ENCODE peak calls at places on chromosomes 3 and 15, in ten cellular contexts. J is ovary, M is lung, B is PC-3, C is IMR-90, O is cardiac muscle cell, W is tibial artery, H is endothelial cell of umbilical vein, L is spleen, X is brain microvascular endothelial cell. G is an unnamed sample. For H3K36me3, the result is how much of the 10 kb centered on the place peaks cover.

GRCh38 chr15:38254065-38254883 is 1.6 kb downstream of the SPRED1 start:
- DNase-seq in H (peak), B (peak), O (peak), C (peak), M (peak), J (peak), W (peak), L (peak), X (peak), G (peak)

GRCh38 chr3:64357481-64357880 is 132.2 kb upstream of the PRICKLE2 start:
- DNase-seq in W (no peak), B (no peak), M (no peak), L (no peak), X (no peak), O (no peak), H (no peak), C (no peak), J (no peak), G (no peak)

GRCh38 chr3:24496529-24497482 is 2.2 kb upstream of the THRB start:
- DNase-seq in H (peak), M (peak), L (peak), X (peak), J (peak), B (peak), C (peak), W (peak), O (peak), G (peak)

GRCh38 chr3:184419171-184419570 is 39.3 kb downstream of the CHRD start:
- DNase-seq in B (no peak), M (no peak), L (no peak), W (peak), O (no peak), H (no peak), C (no peak), X (no peak), J (no peak), G (no peak)

GRCh38 chr3:24641628-24642027 is 147.0 kb upstream of the THRB start:
- DNase-seq in M (no peak), O (no peak), L (no peak), H (peak), X (no peak), J (no peak), W (no peak), C (no peak), B (peak), G (no peak)

GRCh38 chr3:151538706-151539403 is 78.0 kb upstream of the IGSF10 start:
- DNase-seq in O (peak), C (peak), X (peak), J (peak), L (no peak), W (peak), M (no peak), B (no peak), H (no peak), G (peak)

GRCh38 chr15:66923438-66923881 is 141.9 kb upstream of the SMAD3 start:
- DNase-seq in X (no peak), B (peak), M (no peak), C (no peak), H (no peak), O (peak), W (peak), J (no peak), L (no peak), G (no peak)

GRCh38 chr3:50302095-50303037 is 1.0 kb downstream of the HYAL1 start:
- DNase-seq in W (no peak), H (no peak), L (peak), M (no peak), X (no peak), C (no peak), B (no peak), J (no peak), O (no peak), G (no peak)

GRCh38 chr15:41791970-41792637 is 17.8 kb downstream of the MAPKBP1 start:
- DNase-seq in W (no peak), M (no peak), J (no peak), H (no peak), C (no peak), X (no peak), L (no peak), B (no peak), O (no peak), G (no peak)

DNA sequence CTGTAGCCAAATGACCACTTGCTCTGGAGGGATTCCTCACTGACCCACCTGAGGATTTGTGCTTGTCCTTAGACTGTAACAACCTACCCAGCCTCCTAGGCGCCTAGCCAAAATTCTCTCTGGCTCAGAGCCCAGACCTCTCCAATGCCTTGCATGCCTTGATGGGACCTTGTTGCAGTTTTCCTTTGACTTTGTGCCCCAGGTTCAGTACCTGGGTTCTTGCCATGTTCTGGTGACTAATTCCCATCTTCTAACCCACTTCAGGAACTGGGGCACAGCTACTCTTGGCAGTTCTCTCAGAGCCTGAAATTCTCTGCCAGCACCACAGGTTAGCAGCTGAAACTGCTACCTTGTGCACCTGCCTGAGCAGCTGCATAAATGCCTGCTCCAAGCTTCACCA is 27.0 kb upstream of the UBE3A start:
- DNase-seq in W (no peak), X (no peak), M (peak), L (no peak), O (no peak), J (no peak), H (no peak), B (no peak), C (no peak), G (no peak)
- H3K27ac ChIP-seq in W (no peak), X (no peak), M (no peak), L (no peak), O (no peak), J (no peak), H (no peak), B (no peak), C (no peak), G (no peak)

GRCh38 chr3:101853465-101853864 is 4.2 kb downstream of the NFKBIZ start:
- DNase-seq in W (no peak), C (no peak), X (no peak), B (no peak), O (no peak), L (no peak), H (no peak), J (no peak), M (no peak), G (no peak)

GRCh38 chr3:101852315-101852714 is 3.0 kb downstream of the NFKBIZ start:
- DNase-seq in X (no peak), B (no peak), J (no peak), C (no peak), H (no peak), L (no peak), O (no peak), M (no peak), W (no peak), G (no peak)

GRCh38 chr3:101853971-101854370 is 4.7 kb downstream of the NFKBIZ start:
- DNase-seq in X (no peak), M (no peak), C (no peak), B (no peak), O (no peak), L (no peak), W (no peak), H (no peak), J (no peak), G (no peak)

GRCh38 chr3:101851833-101852232 is 2.5 kb downstream of the NFKBIZ start:
- DNase-seq in B (no peak), C (no peak), J (no peak), X (no peak), W (no peak), O (no peak), M (no peak), H (no peak), L (no peak), G (no peak)

GRCh38 chr3:101852983-101853382 is 3.7 kb downstream of the NFKBIZ start:
- DNase-seq in X (no peak), C (no peak), O (no peak), J (no peak), L (no peak), B (no peak), H (no peak), W (no peak), M (no peak), G (no peak)
- H3K36me3 ChIP-seq in X (half or more), C (half or more), O (half or more), J (under half), L (half or more), B (half or more), H (under half), W (half or more), M (under half), G (half or more)

GRCh38 chr3:135792174-135792573 is 173.4 kb upstream of the PPP2R3A start:
- DNase-seq in O (no peak), L (no peak), B (no peak), H (no peak), X (no peak), W (no peak), M (no peak), C (no peak), J (no peak), G (no peak)
- TF ChIP-seq CTCF in O (no peak), L (no peak), B (peak), H (no peak), X (no peak), W (no peak), M (no peak), C (no peak), J (no peak), G (no peak)

GRCh38 chr3:52789746-52790040 is 4.9 kb upstream of the ITIH3 start:
- DNase-seq in O (no peak), C (no peak), M (no peak), X (no peak), J (no peak), B (no peak), L (peak), W (no peak), H (no peak), G (no peak)

GRCh38 chr3:52791928-52792327 is 2.7 kb upstream of the ITIH3 start:
- DNase-seq in M (no peak), H (no peak), O (no peak), C (no peak), L (no peak), X (no peak), J (no peak), B (no peak), W (no peak), G (no peak)

GRCh38 chr3:52791396-52791795 is 3.2 kb upstream of the ITIH3 start:
- DNase-seq in O (no peak), L (no peak), X (no peak), J (no peak), C (no peak), M (no peak), W (no peak), B (no peak), H (no peak), G (no peak)

GRCh38 chr3:52790337-52790736 is 4.3 kb upstream of the ITIH3 start:
- DNase-seq in J (no peak), W (no peak), C (no peak), H (no peak), X (no peak), O (no peak), L (peak), M (no peak), B (no peak), G (no peak)

DNA sequence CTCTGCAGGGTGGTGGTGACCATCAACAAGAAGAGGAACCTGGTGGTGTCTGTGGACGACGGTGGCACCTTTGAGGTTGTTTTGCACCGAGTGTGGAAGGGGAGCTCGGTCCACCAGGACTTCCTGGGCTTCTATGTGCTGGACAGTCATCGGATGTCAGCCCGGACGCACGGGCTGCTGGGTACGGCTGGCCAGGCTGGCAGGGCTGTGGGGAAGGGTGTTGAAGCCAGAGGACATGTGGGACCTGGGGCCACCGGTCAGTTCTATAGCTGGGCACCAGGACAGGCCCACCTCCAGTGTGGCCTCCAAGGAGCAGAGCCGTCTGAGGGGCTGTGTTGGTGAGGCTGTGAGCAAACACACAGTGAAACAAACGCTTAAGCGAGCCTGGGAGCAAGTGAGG is 3.9 kb upstream of the ITIH3 start:
- DNase-seq in C (no peak), L (no peak), J (no peak), B (no peak), X (no peak), O (no peak), M (no peak), H (no peak), W (no peak), G (no peak)
- H3K27ac ChIP-seq in C (no peak), L (no peak), J (no peak), B (no peak), X (no peak), O (no peak), M (no peak), H (no peak), W (no peak), G (no peak)

DNA sequence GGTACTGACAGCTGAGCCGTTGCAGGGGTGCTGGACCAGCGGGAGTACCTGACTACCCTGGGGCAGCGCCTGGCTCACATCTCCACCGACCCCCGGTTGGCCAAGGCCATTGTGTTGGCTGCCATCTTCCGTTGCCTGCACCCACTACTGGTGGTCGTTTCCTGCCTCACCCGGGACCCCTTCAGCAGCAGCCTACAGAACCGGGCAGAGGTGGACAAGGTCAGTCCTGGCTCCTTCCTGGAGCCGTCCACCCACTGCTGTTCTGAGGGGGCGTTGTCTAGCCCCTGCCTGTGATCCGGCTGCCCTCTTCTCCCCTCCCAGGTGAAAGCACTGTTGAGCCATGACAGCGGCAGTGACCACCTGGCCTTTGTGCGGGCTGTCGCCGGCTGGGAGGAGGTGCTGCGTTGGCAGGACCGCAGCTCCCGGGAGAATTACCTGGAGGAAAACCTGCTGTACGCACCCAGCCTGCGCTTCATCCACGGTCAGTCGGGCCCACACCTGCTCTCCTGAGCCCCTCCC is 45.7 kb downstream of the DHX30 start:
- DNase-seq in H (no peak), C (no peak), J (no peak), W (no peak), X (no peak), M (no peak), B (no peak), L (peak), O (no peak), G (no peak)
- H3K36me3 ChIP-seq in H (under half), C (half or more), J (under half), W (half or more), X (half or more), M (under half), B (under half), L (half or more), O (half or more), G (half or more)

DNA sequence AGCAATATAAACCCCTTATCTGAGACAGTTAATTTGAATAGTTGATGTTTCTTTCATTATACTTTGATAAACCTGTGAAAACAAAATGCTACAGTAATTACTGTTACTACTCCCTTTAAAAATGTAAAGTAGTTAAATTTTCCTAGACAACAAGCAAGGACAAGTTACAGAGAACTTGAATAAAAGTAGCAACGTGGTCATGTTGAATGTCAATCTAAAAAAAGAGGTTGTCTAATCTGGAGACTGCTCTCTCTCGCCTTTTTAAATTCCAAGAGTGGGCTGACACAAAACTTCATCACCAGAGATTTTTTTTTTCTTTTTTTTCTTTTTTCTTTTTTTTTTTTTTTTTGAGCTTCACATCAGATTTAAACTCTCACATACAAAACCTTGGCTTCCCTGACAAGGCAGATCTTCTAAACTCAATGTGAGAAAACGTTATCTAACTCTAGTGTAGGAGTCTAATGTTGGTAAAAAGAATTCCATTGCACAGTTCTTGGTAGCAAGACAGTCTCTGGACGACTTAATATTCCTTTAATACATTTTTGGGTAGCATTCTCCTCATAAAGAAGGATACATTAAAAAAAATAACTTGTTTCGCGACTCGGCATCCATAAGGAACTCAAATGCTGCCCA is 4.1 kb downstream of the FOXP1 start:
- DNase-seq in H (no peak), O (peak), L (no peak), C (no peak), X (no peak), M (no peak), J (no peak), B (no peak), W (no peak), G (no peak)
- TF ChIP-seq CTCF in H (no peak), O (no peak), L (no peak), C (no peak), X (no peak), M (no peak), J (no peak), B (no peak), W (no peak), G (no peak)

DNA sequence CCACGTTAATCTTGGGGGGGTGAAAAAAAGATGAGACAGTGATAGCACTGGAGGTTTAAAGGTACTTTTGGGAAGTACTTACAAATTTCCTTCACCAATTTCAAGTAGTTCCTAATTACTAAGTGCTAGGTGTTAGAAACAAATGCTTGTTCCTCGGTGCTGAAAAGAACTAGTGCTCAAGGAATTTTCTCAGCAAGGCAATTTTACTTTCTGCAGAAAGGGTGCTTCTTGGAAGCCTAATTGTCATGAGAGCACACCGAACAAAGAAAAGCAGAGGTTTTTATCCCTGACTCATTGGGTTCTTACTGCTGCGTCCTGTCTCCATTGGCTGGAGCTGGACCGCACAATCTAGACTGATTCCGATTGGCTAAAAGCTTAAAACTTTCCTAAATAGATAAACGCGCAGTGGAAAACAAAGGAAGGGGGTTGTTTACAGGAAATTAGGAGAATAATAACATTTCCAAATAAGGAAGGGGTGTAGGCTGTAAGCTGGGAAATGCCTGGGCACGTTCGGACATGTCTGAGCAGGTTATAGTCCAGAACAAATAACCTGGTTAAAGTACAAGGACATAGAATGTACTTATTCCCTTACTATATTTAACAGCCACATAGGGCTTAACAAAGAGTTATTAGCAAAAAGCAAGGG is 49.6 kb downstream of the CHD2 start:
- DNase-seq in B (peak), X (no peak), C (no peak), L (no peak), M (no peak), H (no peak), W (no peak), J (no peak), O (no peak), G (no peak)
- H3K27ac ChIP-seq in B (no peak), X (peak), C (peak), L (no peak), M (no peak), H (peak), W (no peak), J (no peak), O (peak), G (no peak)

GRCh38 chr3:47000922-47001730 is 21.7 kb downstream of the NBEAL2 start:
- DNase-seq in O (no peak), H (no peak), J (no peak), M (no peak), X (no peak), B (no peak), L (peak), C (no peak), W (no peak), G (no peak)
- H3K36me3 ChIP-seq in O (under half), H (under half), J (under half), M (under half), X (under half), B (under half), L (half or more), C (under half), W (half or more), G (under half)

G was measured in gastrocnemius medialis.